ENCODE peak calls at places on chromosomes 11 and 22, in nine cellular contexts. H, Y, Q, Z, A, U, F, E and V are unnamed samples.

GRCh38 chr11:68411501-68411991 is 49.0 kb upstream of the PPP6R3 start:
- DNase-seq in H (no peak), E (no peak), Z (no peak), A (no peak), Q (no peak), Y (no peak), F (no peak), U (no peak), V (no peak)

GRCh38 chr11:110295487-110296225 is 758 bp downstream of the RDX start:
- DNase-seq in A (peak; percentile 69), Z (peak; percentile 20), F (peak; percentile 64), Y (peak; percentile 28), Q (peak; percentile 73), U (peak; percentile 65), H (peak; percentile 60), E (peak; percentile 29), V (no peak)

GRCh38 chr11:34342008-34342533 is 15.7 kb downstream of the ABTB2 start:
- DNase-seq in Q (no peak), Z (no peak), H (no peak), E (no peak), Y (no peak), U (no peak), F (no peak), A (no peak), V (no peak)

GRCh38 chr11:10770626-10771254 is 19.7 kb downstream of the CTR9 start:
- DNase-seq in H (peak; percentile 10), E (no peak), F (peak; percentile 43), Q (peak; percentile 28), Y (peak; percentile 33), A (peak; percentile 57), Z (no peak), U (peak; percentile 78), V (no peak)

GRCh38 chr22:28245579-28246224 is 326.6 kb upstream of the PITPNB start:
- DNase-seq in Z (no peak), E (no peak), U (no peak), F (no peak), H (no peak), Y (no peak), Q (no peak), A (no peak), V (no peak)

GRCh38 chr11:47436726-47437125 is 10.5 kb upstream of the PSMC3 start:
- DNase-seq in Z (no peak), A (no peak), E (no peak), Y (no peak), U (no peak), Q (no peak), F (no peak), H (no peak), V (no peak)

GRCh38 chr11:128240546-128240945 is 346.8 kb downstream of the ETS1 start:
- DNase-seq in A (no peak), H (no peak), F (no peak), Y (no peak), Q (no peak), Z (no peak), E (no peak), U (peak; percentile 75), V (no peak)

GRCh38 chr22:25159028-25159427 is 40.6 kb upstream of the CRYBB3 start:
- DNase-seq in E (no peak), A (no peak), Q (no peak), Z (no peak), H (no peak), F (no peak), Y (peak; percentile 10), U (no peak), V (no peak)

GRCh38 chr11:64131657-64132387 is 34.1 kb downstream of the MACROD1 start:
- DNase-seq in E (no peak), U (no peak), Q (no peak), A (no peak), Y (no peak), F (no peak), Z (no peak), H (no peak), V (no peak)

GRCh38 chr22:22076937-22077703 is 94.5 kb upstream of the TOP3B start:
- DNase-seq in Y (no peak), Z (no peak), H (no peak), A (no peak), E (no peak), F (no peak), Q (no peak), U (no peak), V (no peak)

GRCh38 chr22:45212306-45212709 is 28.4 kb downstream of the KIAA0930 start:
- DNase-seq in Y (peak; percentile 94), Q (peak; percentile 98), E (no peak), Z (no peak), A (peak; percentile 45), U (peak; percentile 83), H (peak; percentile 91), F (peak; percentile 79), V (no peak)

GRCh38 chr11:76653674-76654309 is 16.8 kb downstream of the LRRC32 start:
- DNase-seq in A (no peak), Y (no peak), E (no peak), Q (no peak), U (no peak), F (no peak), H (no peak), Z (no peak), V (peak; percentile 49)

GRCh38 chr11:113647856-113648255 is 58.3 kb downstream of the TMPRSS5 start:
- DNase-seq in A (no peak), Z (no peak), H (no peak), Y (no peak), Q (no peak), U (no peak), E (no peak), F (no peak), V (no peak)

GRCh38 chr11:104164028-104164520 is at the start of gene PDGFD:
- DNase-seq in E (no peak), Z (peak; percentile 23), H (no peak), U (peak; percentile 84), F (peak; percentile 58), Q (peak; percentile 17), A (peak; percentile 85), Y (peak; percentile 10), V (peak; percentile 64)

GRCh38 chr11:118634435-118635236 is 27.2 kb downstream of the PHLDB1 start:
- DNase-seq in H (peak; percentile 60), Y (no peak), F (no peak), Q (peak; percentile 47), A (peak; percentile 79), E (no peak), U (no peak), Z (peak; percentile 26), V (no peak)

GRCh38 chr11:87879118-87879517 is 296.1 kb downstream of the RAB38 start:
- DNase-seq in Z (no peak), E (no peak), A (no peak), Y (no peak), U (no peak), F (no peak), Q (no peak), H (no peak), V (no peak)

GRCh38 chr22:26174280-26174679 is 5.0 kb downstream of the SEZ6L start:
- DNase-seq in E (no peak), Q (peak; percentile 26), U (no peak), A (peak; percentile 31), Z (no peak), Y (peak; percentile 15), F (peak; percentile 2), H (peak; percentile 23), V (no peak)

GRCh38 chr22:28030442-28030841 is 111.4 kb upstream of the PITPNB start:
- DNase-seq in A (no peak), F (no peak), U (no peak), Q (no peak), E (no peak), Z (no peak), Y (no peak), H (no peak), V (no peak)

GRCh38 chr11:14645247-14645912 is 1.8 kb downstream of the PDE3B start:
- DNase-seq in Q (no peak), A (no peak), U (peak; percentile 8), Y (no peak), H (no peak), F (no peak), Z (peak; percentile 21), E (no peak), V (no peak)

GRCh38 chr11:9577551-9577950 is 4.1 kb downstream of the WEE1 start:
- DNase-seq in Q (no peak), Z (no peak), Y (no peak), F (no peak), A (no peak), H (no peak), E (no peak), U (no peak), V (no peak)

GRCh38 chr11:63998558-63999348 is 12.5 kb downstream of the OTUB1 start:
- DNase-seq in Y (no peak), Q (no peak), F (no peak), H (no peak), E (no peak), A (peak; percentile 52), U (no peak), Z (no peak), V (no peak)

GRCh38 chr11:45725776-45726606 is 60.6 kb upstream of the CHST1 start:
- DNase-seq in Y (no peak), E (no peak), F (no peak), H (no peak), U (no peak), Q (no peak), A (no peak), Z (no peak), V (no peak)

GRCh38 chr11:35796542-35796941 is 134.0 kb downstream of the TRIM44 start:
- DNase-seq in Y (peak; percentile 88), E (no peak), Q (no peak), U (peak; percentile 71), H (no peak), A (no peak), Z (no peak), F (no peak), V (no peak)

GRCh38 chr11:33912405-33913361 is 20.8 kb upstream of the LMO2 start:
- DNase-seq in A (no peak), Q (no peak), E (no peak), Z (peak; percentile 57), U (no peak), Y (peak; percentile 84), F (peak; percentile 37), H (no peak), V (peak; percentile 75)

GRCh38 chr11:120137187-120137610 is 714 bp downstream of the TRIM29 start:
- DNase-seq in A (no peak), Z (no peak), F (no peak), Q (no peak), Y (no peak), U (no peak), E (no peak), H (no peak), V (no peak)